ENCODE peak calls at places on chromosomes 1 and 21, in six cellular contexts. Q, M, E, A, K and V are unnamed samples.

GRCh38 chr1:150516616-150517015 is 1.1 kb downstream of the FALEC start:
- DNase-seq in M (no peak), Q (no peak), E (peak), A (no peak), K (no peak), V (no peak)

GRCh38 chr21:43861716-43862115 is 3.3 kb upstream of the AGPAT3 start:
- DNase-seq in E (no peak), M (no peak), A (no peak), Q (no peak), K (peak), V (peak)

GRCh38 chr1:87450615-87451209 is 122.0 kb downstream of the LMO4 start:
- DNase-seq in M (no peak), K (no peak), E (no peak), Q (peak), A (peak), V (no peak)

GRCh38 chr1:150507912-150508864 is at the start of gene ECM1:
- DNase-seq in K (no peak), A (no peak), M (no peak), E (no peak), Q (no peak), V (peak)

GRCh38 chr1:117644696-117645311 is 39.0 kb downstream of the TENT5C start:
- DNase-seq in Q (no peak), M (no peak), A (no peak), K (no peak), E (no peak), V (no peak)

GRCh38 chr1:207024202-207025143 is 8.1 kb downstream of the C1orf116 start:
- DNase-seq in K (no peak), A (peak), Q (no peak), E (no peak), M (no peak), V (no peak)

GRCh38 chr1:153343040-153343681 is 5.5 kb downstream of the PGLYRP4 start:
- DNase-seq in M (no peak), K (no peak), A (no peak), Q (no peak), E (no peak), V (no peak)

GRCh38 chr1:29410476-29410875 is 174.2 kb downstream of the PTPRU start:
- DNase-seq in M (no peak), E (peak), Q (no peak), A (no peak), K (peak), V (peak)

GRCh38 chr1:235516862-235517446 is 12.7 kb upstream of the B3GALNT2 start:
- DNase-seq in K (no peak), M (no peak), E (no peak), Q (no peak), A (no peak), V (no peak)

GRCh38 chr1:105260018-105260417 is 1510.3 kb downstream of the AMY1C start:
- DNase-seq in M (no peak), A (no peak), E (no peak), K (no peak), Q (no peak), V (no peak)

GRCh38 chr1:169392406-169392805 is 24.4 kb downstream of the BLZF1 start:
- DNase-seq in Q (no peak), K (no peak), E (no peak), A (no peak), M (no peak), V (no peak)

GRCh38 chr1:4118746-4119515 is 218.9 kb upstream of the C1orf174 start:
- DNase-seq in M (no peak), K (no peak), Q (no peak), E (no peak), A (no peak), V (no peak)